ENCODE peak calls at places on chromosomes 13 and 19, in five cellular contexts. U is naive thymus-derived CD4-positive, alpha-beta T cell; L is GOT3; E is stimulated activated CD4-positive, alpha-beta T cell treated with anti-CD3 and anti-CD28 coated beads, Interleukin-15, amount 100 ng/mL, for 1 hour; Y is NB4. R is an unnamed sample.

GRCh38 chr13:79943633-79944032 is 397.3 kb downstream of the SPRY2 start:
- DNase-seq in U (no peak), L (no peak), E (no peak), Y (no peak), R (no peak)

GRCh38 chr19:47156861-47157454 is 26.3 kb downstream of the SAE1 start:
- DNase-seq in U (peak), L (no peak), E (no peak), Y (peak), R (no peak)

GRCh38 chr19:10667867-10668266 is 13.7 kb downstream of the ILF3 start:
- DNase-seq in U (no peak), L (no peak), E (no peak), Y (no peak), R (no peak)

GRCh38 chr19:17889609-17890214 is 18.0 kb downstream of the SLC5A5 start:
- DNase-seq in U (peak), L (no peak), E (no peak), Y (peak), R (no peak)

GRCh38 chr13:65677906-65678305 is 1552.2 kb downstream of the PCDH9 start:
- DNase-seq in U (no peak), L (no peak), E (no peak), Y (no peak), R (no peak)

GRCh38 chr19:39941615-39942507 is 7.4 kb upstream of the FCGBP start:
- DNase-seq in U (peak), L (no peak), E (peak), Y (peak), R (no peak)

GRCh38 chr19:49880162-49880869 is 2.8 kb downstream of the TBC1D17 start:
- DNase-seq in U (no peak), L (no peak), E (no peak), Y (no peak), R (no peak)

GRCh38 chr13:52405767-52406494 is at the start of gene THSD1:
- DNase-seq in U (no peak), L (no peak), E (no peak), Y (peak), R (no peak)

GRCh38 chr19:6047741-6048231 is 62.5 kb downstream of the RFX2 start:
- DNase-seq in U (no peak), L (no peak), E (no peak), Y (peak), R (no peak)

GRCh38 chr13:43405457-43405856 is 381.3 kb downstream of the ENOX1 start:
- DNase-seq in U (no peak), L (no peak), E (no peak), Y (no peak), R (no peak)

GRCh38 chr19:31128291-31128690 is 220.9 kb downstream of the TSHZ3 start:
- DNase-seq in U (no peak), L (no peak), E (no peak), Y (no peak), R (no peak)

GRCh38 chr13:101996906-101997408 is 404.9 kb downstream of the FGF14 start:
- DNase-seq in U (no peak), L (no peak), E (no peak), Y (no peak), R (no peak)

GRCh38 chr13:99559560-99559959 is 58.3 kb downstream of the TM9SF2 start:
- DNase-seq in U (no peak), L (no peak), E (no peak), Y (peak), R (no peak)

GRCh38 chr13:85729296-85729695 is 69.9 kb downstream of the SLITRK6 start:
- DNase-seq in U (no peak), L (no peak), E (no peak), Y (no peak), R (no peak)

GRCh38 chr13:68439821-68440220 is 1209.7 kb upstream of the PCDH9 start:
- DNase-seq in U (no peak), L (no peak), E (no peak), Y (peak), R (no peak)